ENCODE peak calls at places on chromosome X, in five cellular contexts. Y is HEK293T, B is posterior cingulate gyrus, X is EH, S is aorta. K is an unnamed sample.

GRCh38 chrX:29880977-29881376 is 334.4 kb upstream of the MAGEB2 start:
- DNase-seq in S (no peak), B (no peak), Y (no peak), X (no peak), K (no peak)

GRCh38 chrX:49172280-49172780 is 632 bp downstream of the PLP2 start:
- DNase-seq in Y (no peak), B (peak; percentile 56), S (peak; percentile 74), X (peak; percentile 63), K (no peak)

GRCh38 chrX:151988706-151989299 is 14.3 kb upstream of the GABRE start:
- DNase-seq in X (no peak), S (no peak), B (no peak), Y (no peak), K (no peak)

GRCh38 chrX:23554304-23554703 is 113.0 kb upstream of the PRDX4 start:
- DNase-seq in X (peak; percentile 35), S (no peak), B (no peak), Y (peak; percentile 26), K (peak; percentile 3)

GRCh38 chrX:53073115-53073581 is 9.0 kb upstream of the TSPYL2 start:
- DNase-seq in B (no peak), X (no peak), S (no peak), Y (no peak), K (no peak)

GRCh38 chrX:66074920-66075879 is 35.3 kb upstream of the VSIG4 start:
- DNase-seq in Y (no peak), X (peak; percentile 2), S (peak; percentile 81), B (no peak), K (no peak)

GRCh38 chrX:43679058-43679457 is 23.0 kb downstream of the MAOA start:
- DNase-seq in B (no peak), S (no peak), X (no peak), Y (no peak), K (no peak)

GRCh38 chrX:68867458-68868166 is 38.8 kb downstream of the EFNB1 start:
- DNase-seq in B (no peak), Y (no peak), X (no peak), S (peak; percentile 52), K (no peak)

GRCh38 chrX:70087857-70088256 is 25.6 kb downstream of the OTUD6A start:
- DNase-seq in X (peak; percentile 58), S (no peak), B (no peak), Y (no peak), K (no peak)

GRCh38 chrX:13144927-13145659 is 100.7 kb upstream of the FAM9C start:
- DNase-seq in X (peak; percentile 65), B (no peak), S (no peak), Y (no peak), K (no peak)

GRCh38 chrX:10039821-10040793 is 72.9 kb downstream of the CLDN34 start:
- DNase-seq in S (no peak), Y (no peak), X (no peak), B (no peak), K (no peak)

GRCh38 chrX:122363112-122363511 is 821.0 kb upstream of the GRIA3 start:
- DNase-seq in B (no peak), Y (peak; percentile 21), S (no peak), X (no peak), K (no peak)

GRCh38 chrX:72634321-72634720 is 61.7 kb upstream of the HDAC8 start:
- DNase-seq in X (no peak), Y (no peak), B (no peak), S (no peak), K (no peak)

GRCh38 chrX:120790118-120790517 is 85.5 kb downstream of the CT47B1 start:
- DNase-seq in B (no peak), S (no peak), Y (peak; percentile 75), X (peak; percentile 76), K (peak; percentile 29)

GRCh38 chrX:105190252-105190853 is 30.1 kb downstream of the TEX13A start:
- DNase-seq in X (peak; percentile 7), B (no peak), Y (peak; percentile 27), S (no peak), K (no peak)

GRCh38 chrX:39008554-39008953 is 207.3 kb downstream of the MID1IP1 start:
- DNase-seq in X (no peak), Y (no peak), S (no peak), B (no peak), K (no peak)

GRCh38 chrX:44705817-44706551 is 137.8 kb upstream of the DUSP21 start:
- DNase-seq in X (peak; percentile 15), S (no peak), B (no peak), Y (no peak), K (no peak)

GRCh38 chrX:132539611-132540010 is 50.8 kb upstream of the MBNL3 start:
- DNase-seq in S (no peak), B (no peak), Y (no peak), X (no peak), K (no peak)

GRCh38 chrX:40298569-40298968 is 200.8 kb upstream of the BCOR start:
- DNase-seq in Y (no peak), S (no peak), B (no peak), X (no peak), K (no peak)

GRCh38 chrX:39475372-39475771 is 622.4 kb downstream of the BCOR start:
- DNase-seq in B (no peak), X (no peak), Y (no peak), S (no peak), K (no peak)

GRCh38 chrX:153873282-153874090 is 12.5 kb downstream of the L1CAM start:
- DNase-seq in S (no peak), B (no peak), Y (no peak), X (no peak), K (no peak)

GRCh38 chrX:150036181-150036580 is 97.9 kb upstream of the EOLA2 start:
- DNase-seq in S (no peak), Y (no peak), B (no peak), X (peak; percentile 92), K (no peak)

GRCh38 chrX:12352922-12353321 is 214.6 kb downstream of the FRMPD4 start:
- DNase-seq in B (no peak), X (no peak), S (no peak), Y (no peak), K (no peak)

GRCh38 chrX:10901290-10901633 is 209.9 kb upstream of the HCCS start:
- DNase-seq in Y (no peak), X (no peak), S (no peak), B (no peak), K (no peak)

GRCh38 chrX:22135171-22135711 is 103.1 kb downstream of the PHEX start:
- DNase-seq in S (no peak), Y (no peak), X (peak; percentile 64), B (no peak), K (peak; percentile 41)

GRCh38 chrX:103791233-103791632 is 14.6 kb downstream of the PLP1 start:
- DNase-seq in Y (peak; percentile 43), B (no peak), S (no peak), X (peak; percentile 49), K (no peak)

GRCh38 chrX:24692305-24692704 is 1.4 kb upstream of the POLA1 start:
- DNase-seq in S (no peak), B (no peak), X (no peak), Y (no peak), K (no peak)

GRCh38 chrX:134753185-134754008 is 95.1 kb upstream of the PLAC1 start:
- DNase-seq in Y (peak; percentile 37), S (no peak), X (peak; percentile 62), B (no peak), K (no peak)

GRCh38 chrX:17590892-17591740 is 146.2 kb upstream of the SCML1 start:
- DNase-seq in S (peak; percentile 67), B (peak; percentile 76), Y (peak; percentile 65), X (peak; percentile 78), K (no peak)

GRCh38 chrX:127058220-127058619 is 238.7 kb downstream of the PRR32 start:
- DNase-seq in Y (no peak), B (no peak), S (no peak), X (no peak), K (no peak)

GRCh38 chrX:10741496-10742048 is 121.2 kb upstream of the MID1 start:
- DNase-seq in Y (no peak), B (no peak), S (no peak), X (peak; percentile 65), K (no peak)

GRCh38 chrX:134622813-134623185 is 35.5 kb downstream of the PLAC1 start:
- DNase-seq in S (no peak), X (peak; percentile 76), B (no peak), Y (no peak), K (no peak)

K was measured in AG04450.